ENCODE peak calls at places on chromosomes 6 and 20, in ten cellular contexts. I, D, H, F, K, W, U, O, P and N are unnamed samples.

GRCh38 chr20:14434379-14435136 is 97.1 kb upstream of the FLRT3 start:
- DNase-seq in I (no peak), D (no peak), H (no peak), F (no peak), K (no peak), W (peak; percentile 4), U (no peak), O (no peak), P (no peak), N (peak; percentile 7)

GRCh38 chr6:53294095-53294494 is 54.7 kb downstream of the ELOVL5 start:
- DNase-seq in I (no peak), D (no peak), H (no peak), F (no peak), K (peak; percentile 54), W (no peak), U (no peak), O (peak; percentile 87), P (no peak), N (no peak)

GRCh38 chr6:23659125-23659524 is 466.9 kb upstream of the NRSN1 start:
- DNase-seq in I (peak; percentile 74), D (no peak), H (no peak), F (no peak), K (no peak), W (no peak), U (no peak), O (no peak), P (peak; percentile 21), N (peak; percentile 20)

GRCh38 chr20:32448306-32449056 is 90.3 kb downstream of the ASXL1 start:
- DNase-seq in I (no peak), D (peak; percentile 67), H (no peak), F (no peak), K (no peak), W (no peak), U (no peak), O (no peak), P (no peak), N (no peak)

GRCh38 chr6:63307581-63308246 is 12.1 kb downstream of the LGSN start:
- DNase-seq in I (peak; percentile 46), D (no peak), H (peak; percentile 2), F (peak; percentile 45), K (peak; percentile 54), W (peak; percentile 20), U (no peak), O (peak; percentile 38), P (no peak), N (peak; percentile 43)

GRCh38 chr20:50034567-50035170 is 51.9 kb downstream of the SNAI1 start:
- DNase-seq in I (no peak), D (peak; percentile 90), H (no peak), F (no peak), K (no peak), W (no peak), U (no peak), O (no peak), P (no peak), N (peak; percentile 33)

GRCh38 chr6:139161817-139162284 is 27.0 kb downstream of the HECA start:
- DNase-seq in I (no peak), D (no peak), H (no peak), F (no peak), K (peak; percentile 71), W (no peak), U (peak; percentile 24), O (peak; percentile 32), P (no peak), N (peak; percentile 34)

GRCh38 chr6:124480021-124480430 is 482.2 kb upstream of the RNF217 start:
- DNase-seq in I (no peak), D (no peak), H (no peak), F (no peak), K (no peak), W (no peak), U (no peak), O (no peak), P (no peak), N (peak; percentile 44)

GRCh38 chr6:33857301-33858052 is 53.7 kb upstream of the MLN start:
- DNase-seq in I (no peak), D (no peak), H (no peak), F (no peak), K (no peak), W (no peak), U (no peak), O (no peak), P (no peak), N (no peak)

GRCh38 chr20:31542201-31542842 is 28.1 kb downstream of the HM13 start:
- DNase-seq in I (no peak), D (no peak), H (no peak), F (no peak), K (no peak), W (no peak), U (no peak), O (no peak), P (no peak), N (no peak)

GRCh38 chr6:38279423-38279822 is 360.3 kb downstream of the BTBD9 start:
- DNase-seq in I (no peak), D (no peak), H (no peak), F (no peak), K (no peak), W (no peak), U (no peak), O (no peak), P (no peak), N (no peak)

GRCh38 chr6:62362097-62362496 is 76.1 kb upstream of the KHDRBS2 start:
- DNase-seq in I (no peak), D (no peak), H (no peak), F (no peak), K (no peak), W (no peak), U (no peak), O (no peak), P (no peak), N (no peak)

GRCh38 chr6:135870722-135871121 is 19.2 kb downstream of the PDE7B start:
- DNase-seq in I (no peak), D (no peak), H (no peak), F (no peak), K (no peak), W (no peak), U (no peak), O (no peak), P (no peak), N (peak; percentile 74)

GRCh38 chr6:84052883-84053241 is 19.3 kb downstream of the MRAP2 start:
- DNase-seq in I (no peak), D (no peak), H (no peak), F (no peak), K (no peak), W (no peak), U (no peak), O (no peak), P (no peak), N (no peak)

GRCh38 chr20:63694596-63695418 is 1.6 kb upstream of the TNFRSF6B start:
- DNase-seq in I (no peak), D (peak; percentile 73), H (no peak), F (no peak), K (no peak), W (no peak), U (no peak), O (no peak), P (no peak), N (no peak)